ENCODE peak calls at places on chromosomes 5 and 9, in five cellular contexts. One of them, this sample, is unnamed.

GRCh38 chr5:40355842-40356241 is 323.9 kb upstream of the PTGER4 start:
- DNase-seq in cardiac muscle cell: no peak
- DNase-seq in AG04450: no peak
- DNase-seq in DND-41: no peak
- DNase-seq in GM12865: no peak
- DNase-seq in this sample: no peak

GRCh38 chr9:14778565-14778964 is 56.0 kb upstream of the CER1 start:
- DNase-seq in AG04450: no peak
- DNase-seq in DND-41: no peak
- DNase-seq in GM12865: no peak
- DNase-seq in cardiac muscle cell: no peak
- DNase-seq in this sample: no peak

GRCh38 chr9:126235844-126236243 is 90.8 kb upstream of the MVB12B start:
- DNase-seq in AG04450: no peak
- DNase-seq in DND-41: no peak
- DNase-seq in GM12865: no peak
- DNase-seq in cardiac muscle cell: no peak
- DNase-seq in this sample: no peak

GRCh38 chr5:132466453-132467291 is 23.9 kb downstream of the IRF1 start:
- DNase-seq in cardiac muscle cell: peak
- DNase-seq in AG04450: no peak
- DNase-seq in DND-41: peak
- DNase-seq in GM12865: peak
- DNase-seq in this sample: peak

GRCh38 chr9:78314953-78315870 is 18.3 kb downstream of the PSAT1 start:
- DNase-seq in GM12865: no peak
- DNase-seq in cardiac muscle cell: peak
- DNase-seq in AG04450: no peak
- DNase-seq in DND-41: no peak
- DNase-seq in this sample: no peak

GRCh38 chr5:120122711-120123110 is 341.4 kb upstream of the PRR16 start:
- DNase-seq in AG04450: no peak
- DNase-seq in cardiac muscle cell: no peak
- DNase-seq in DND-41: no peak
- DNase-seq in GM12865: no peak
- DNase-seq in this sample: no peak

GRCh38 chr5:159817262-159818029 is 98.8 kb upstream of the ADRA1B start:
- DNase-seq in DND-41: no peak
- DNase-seq in GM12865: no peak
- DNase-seq in cardiac muscle cell: no peak
- DNase-seq in AG04450: no peak
- DNase-seq in this sample: no peak

GRCh38 chr9:91750343-91750742 is 199.7 kb downstream of the ROR2 start:
- DNase-seq in GM12865: no peak
- DNase-seq in cardiac muscle cell: no peak
- DNase-seq in DND-41: no peak
- DNase-seq in AG04450: no peak
- DNase-seq in this sample: no peak

GRCh38 chr5:56587381-56588124 is 227.8 kb upstream of the MAP3K1 start:
- DNase-seq in AG04450: no peak
- DNase-seq in cardiac muscle cell: no peak
- DNase-seq in DND-41: peak
- DNase-seq in GM12865: no peak
- DNase-seq in this sample: no peak

GRCh38 chr5:133925866-133926488 is 42.4 kb downstream of the C5orf15 start:
- DNase-seq in AG04450: no peak
- DNase-seq in DND-41: no peak
- DNase-seq in cardiac muscle cell: no peak
- DNase-seq in GM12865: no peak
- DNase-seq in this sample: no peak

GRCh38 chr5:99104538-99105132 is 175.8 kb upstream of the CHD1 start:
- DNase-seq in cardiac muscle cell: peak
- DNase-seq in AG04450: peak
- DNase-seq in GM12865: peak
- DNase-seq in DND-41: no peak
- DNase-seq in this sample: no peak

GRCh38 chr9:126564716-126565115 is 49.0 kb upstream of the LMX1B start:
- DNase-seq in cardiac muscle cell: no peak
- DNase-seq in DND-41: no peak
- DNase-seq in AG04450: no peak
- DNase-seq in GM12865: no peak
- DNase-seq in this sample: no peak

GRCh38 chr5:151183451-151184245 is 26.1 kb upstream of the ANXA6 start:
- DNase-seq in DND-41: no peak
- DNase-seq in AG04450: no peak
- DNase-seq in cardiac muscle cell: no peak
- DNase-seq in GM12865: no peak
- DNase-seq in this sample: no peak

GRCh38 chr5:160357861-160358411 is 12.5 kb downstream of the C1QTNF2 start:
- DNase-seq in DND-41: no peak
- DNase-seq in AG04450: no peak
- DNase-seq in GM12865: no peak
- DNase-seq in cardiac muscle cell: peak
- DNase-seq in this sample: no peak

GRCh38 chr9:89497978-89498844 is at the start of gene SEMA4D:
- DNase-seq in cardiac muscle cell: peak
- DNase-seq in DND-41: peak
- DNase-seq in GM12865: peak
- DNase-seq in AG04450: peak
- DNase-seq in this sample: peak

GRCh38 chr5:173246135-173246495 is 11.1 kb upstream of the NKX2-5 start:
- DNase-seq in cardiac muscle cell: no peak
- DNase-seq in AG04450: no peak
- DNase-seq in GM12865: no peak
- DNase-seq in DND-41: no peak
- DNase-seq in this sample: no peak

GRCh38 chr5:36496471-36496870 is 109.9 kb upstream of the SLC1A3 start:
- DNase-seq in GM12865: no peak
- DNase-seq in DND-41: no peak
- DNase-seq in AG04450: no peak
- DNase-seq in cardiac muscle cell: no peak
- DNase-seq in this sample: no peak

GRCh38 chr5:67268233-67269011 is 71.8 kb upstream of the CD180 start:
- DNase-seq in AG04450: peak
- DNase-seq in GM12865: no peak
- DNase-seq in DND-41: no peak
- DNase-seq in cardiac muscle cell: peak
- DNase-seq in this sample: no peak

GRCh38 chr9:93432964-93433363 is 18.5 kb upstream of the FAM120A start:
- DNase-seq in DND-41: no peak
- DNase-seq in GM12865: no peak
- DNase-seq in cardiac muscle cell: no peak
- DNase-seq in AG04450: no peak
- DNase-seq in this sample: no peak

GRCh38 chr9:120702075-120702474 is 12.2 kb downstream of the MEGF9 start:
- DNase-seq in DND-41: no peak
- DNase-seq in GM12865: no peak
- DNase-seq in AG04450: no peak
- DNase-seq in cardiac muscle cell: no peak
- DNase-seq in this sample: no peak

GRCh38 chr5:154923441-154924430 is 14.3 kb downstream of the GEMIN5 start:
- DNase-seq in GM12865: no peak
- DNase-seq in DND-41: no peak
- DNase-seq in cardiac muscle cell: no peak
- DNase-seq in AG04450: no peak
- DNase-seq in this sample: no peak

GRCh38 chr5:16588434-16589214 is 28.2 kb downstream of the RETREG1 start:
- DNase-seq in DND-41: no peak
- DNase-seq in AG04450: no peak
- DNase-seq in cardiac muscle cell: no peak
- DNase-seq in GM12865: no peak
- DNase-seq in this sample: no peak

GRCh38 chr5:77679791-77680190 is 41.3 kb upstream of the OTP start:
- DNase-seq in cardiac muscle cell: peak
- DNase-seq in AG04450: no peak
- DNase-seq in GM12865: no peak
- DNase-seq in DND-41: no peak
- DNase-seq in this sample: no peak

GRCh38 chr9:122129969-122130368 is 29.6 kb downstream of the NDUFA8 start:
- DNase-seq in DND-41: no peak
- DNase-seq in cardiac muscle cell: no peak
- DNase-seq in GM12865: no peak
- DNase-seq in AG04450: no peak
- DNase-seq in this sample: no peak

GRCh38 chr9:6152824-6153223 is 62.8 kb upstream of the IL33 start:
- DNase-seq in cardiac muscle cell: no peak
- DNase-seq in GM12865: no peak
- DNase-seq in AG04450: no peak
- DNase-seq in DND-41: no peak
- DNase-seq in this sample: no peak

GRCh38 chr9:98018347-98018746 is 35.2 kb downstream of the ANP32B start:
- DNase-seq in DND-41: no peak
- DNase-seq in cardiac muscle cell: no peak
- DNase-seq in AG04450: no peak
- DNase-seq in GM12865: no peak
- DNase-seq in this sample: no peak

GRCh38 chr9:107638922-107639321 is 149.4 kb upstream of the KLF4 start:
- DNase-seq in GM12865: no peak
- DNase-seq in DND-41: no peak
- DNase-seq in AG04450: no peak
- DNase-seq in cardiac muscle cell: peak
- DNase-seq in this sample: no peak

GRCh38 chr5:79200573-79201183 is 35.3 kb upstream of the JMY start:
- DNase-seq in cardiac muscle cell: peak
- DNase-seq in DND-41: no peak
- DNase-seq in AG04450: no peak
- DNase-seq in GM12865: peak
- DNase-seq in this sample: peak
- TF ChIP-seq CTCF in cardiac muscle cell: peak
- TF ChIP-seq CTCF in DND-41: peak
- TF ChIP-seq CTCF in AG04450: peak
- TF ChIP-seq CTCF in GM12865: peak
- TF ChIP-seq CTCF in this sample: peak

GRCh38 chr5:2780421-2781171 is 29.1 kb upstream of the IRX2 start:
- DNase-seq in AG04450: no peak
- DNase-seq in GM12865: no peak
- DNase-seq in DND-41: no peak
- DNase-seq in cardiac muscle cell: no peak
- DNase-seq in this sample: no peak

GRCh38 chr5:2779459-2779858 is 28.0 kb upstream of the IRX2 start:
- DNase-seq in GM12865: no peak
- DNase-seq in cardiac muscle cell: no peak
- DNase-seq in DND-41: no peak
- DNase-seq in AG04450: no peak
- DNase-seq in this sample: no peak

GRCh38 chr5:2782658-2783057 is 31.2 kb upstream of the IRX2 start:
- DNase-seq in GM12865: no peak
- DNase-seq in AG04450: no peak
- DNase-seq in cardiac muscle cell: no peak
- DNase-seq in DND-41: no peak
- DNase-seq in this sample: no peak

DNA sequence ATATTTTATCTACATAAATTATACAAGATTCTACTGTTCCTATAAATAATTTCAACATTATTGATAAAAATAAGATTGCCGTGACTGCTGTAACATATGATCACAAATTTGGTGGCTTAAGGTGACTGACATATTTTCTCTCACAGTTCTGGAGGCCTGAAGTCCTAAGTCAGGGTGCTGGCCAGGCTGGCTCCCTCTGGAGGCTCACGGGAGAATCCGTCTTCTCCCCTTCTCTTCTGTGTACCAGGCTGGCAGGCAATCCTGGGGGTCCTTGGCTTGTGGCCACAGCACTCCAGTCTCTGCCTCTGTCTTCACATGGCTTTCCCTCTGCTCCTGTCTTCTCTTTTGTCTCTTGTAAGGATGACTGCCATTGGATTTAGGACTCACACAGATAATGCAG is 31.7 kb upstream of the IRX2 start:
- DNase-seq in AG04450: no peak
- DNase-seq in GM12865: no peak
- DNase-seq in cardiac muscle cell: no peak
- DNase-seq in DND-41: no peak
- DNase-seq in this sample: no peak
- TF ChIP-seq CTCF in AG04450: no peak
- TF ChIP-seq CTCF in GM12865: no peak
- TF ChIP-seq CTCF in cardiac muscle cell: no peak
- TF ChIP-seq CTCF in DND-41: no peak
- TF ChIP-seq CTCF in this sample: no peak

DNA sequence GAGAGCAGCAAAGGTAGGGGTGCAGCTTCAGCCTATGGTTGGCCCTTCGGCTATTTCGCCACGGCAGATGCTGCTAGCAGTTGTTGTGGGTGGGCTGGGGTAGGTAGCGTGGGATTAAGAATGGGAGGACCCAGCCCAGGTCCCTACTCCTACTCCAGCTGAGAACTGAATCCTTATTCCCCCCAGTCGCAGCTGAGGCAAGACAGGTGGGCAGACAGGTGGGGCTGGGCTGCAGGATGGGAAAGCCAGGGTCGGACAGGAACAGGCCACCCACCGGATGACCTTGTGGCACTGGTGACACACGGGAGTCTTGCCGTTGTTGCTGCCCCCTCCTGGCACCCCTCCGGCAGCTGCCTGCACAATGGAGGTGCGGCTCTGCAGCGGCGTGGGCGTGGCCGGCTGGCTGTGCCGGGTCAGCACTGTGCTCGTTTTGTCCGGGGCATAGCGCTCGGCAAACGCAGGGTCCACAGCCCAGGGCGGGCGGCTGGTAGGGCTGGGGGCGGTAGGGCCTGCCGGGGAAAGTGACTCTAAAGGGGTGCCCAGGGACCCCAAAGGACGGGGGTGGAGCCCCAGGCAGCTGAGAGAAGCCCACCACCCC is 8.2 kb downstream of the PDLIM7 start:
- DNase-seq in AG04450: no peak
- DNase-seq in GM12865: peak
- DNase-seq in cardiac muscle cell: no peak
- DNase-seq in DND-41: no peak
- DNase-seq in this sample: no peak
- TF ChIP-seq CTCF in AG04450: no peak
- TF ChIP-seq CTCF in GM12865: peak
- TF ChIP-seq CTCF in cardiac muscle cell: no peak
- TF ChIP-seq CTCF in DND-41: peak
- TF ChIP-seq CTCF in this sample: peak

DNA sequence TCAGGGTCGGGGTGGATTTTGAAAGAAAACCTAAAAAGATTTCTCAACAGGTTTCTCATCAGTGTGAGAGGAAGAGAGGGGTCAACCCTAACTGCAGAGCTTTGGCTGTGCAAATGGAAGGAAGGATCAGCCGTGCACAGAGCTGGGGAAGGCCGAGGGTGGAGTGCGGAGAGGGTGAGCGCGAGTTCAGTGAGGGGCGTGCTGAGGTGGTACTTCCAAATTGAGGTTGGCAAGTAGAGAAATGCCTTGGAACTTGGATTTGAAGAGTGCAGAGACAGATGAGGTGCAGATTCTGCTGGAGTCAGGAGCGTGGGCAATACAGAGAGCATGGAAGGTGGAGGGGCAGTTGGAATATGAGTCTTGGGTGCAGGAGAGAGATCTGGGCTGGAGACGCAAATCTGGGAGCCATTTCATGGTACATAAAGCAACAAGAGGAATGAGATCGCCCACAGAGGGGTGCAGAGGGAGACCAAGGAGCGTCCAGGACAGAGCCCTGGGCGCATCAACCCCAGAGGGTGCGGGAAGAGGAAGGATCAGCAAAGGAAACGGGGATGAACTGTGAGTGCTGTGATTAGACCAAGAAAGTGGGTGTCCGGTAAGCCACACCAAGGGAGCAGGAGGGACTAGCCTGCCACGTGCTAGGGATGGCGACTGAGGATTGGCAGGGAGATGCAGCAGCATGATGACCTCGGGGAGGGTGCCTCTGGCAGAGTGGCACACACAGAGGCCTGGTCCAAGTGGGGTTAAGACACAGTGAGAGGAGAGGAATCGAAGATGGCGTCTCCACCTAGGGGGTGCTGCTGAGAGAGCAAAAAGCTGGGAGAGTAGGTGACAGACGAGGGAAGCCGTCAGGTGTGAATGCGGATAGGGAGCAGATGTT is 105.8 kb downstream of the ADAMTS2 start:
- DNase-seq in GM12865: no peak
- DNase-seq in cardiac muscle cell: no peak
- DNase-seq in DND-41: no peak
- DNase-seq in AG04450: no peak
- DNase-seq in this sample: no peak
- TF ChIP-seq CTCF in GM12865: no peak
- TF ChIP-seq CTCF in cardiac muscle cell: no peak
- TF ChIP-seq CTCF in DND-41: no peak
- TF ChIP-seq CTCF in AG04450: no peak
- TF ChIP-seq CTCF in this sample: no peak

This sample was measured in GM13977.